ENCODE peak calls at places on chromosomes 4 and X, in five cellular contexts. J is PC-3, N is amygdala, M is iPS-NIHi11, K is lower lobe of right lung. D is an unnamed sample.
A peak's percentile ranks its signal among the peaks of the same experiment; 100 is the strongest.

GRCh38 chr4:1418494-1419285 is 12.4 kb upstream of the NKX1-1 start:
- DNase-seq in N (no peak), K (peak; percentile 26), M (peak; percentile 1), J (no peak), D (no peak)

GRCh38 chrX:120145295-120145925 is 13.0 kb upstream of the RHOXF2 start:
- DNase-seq in K (no peak), J (no peak), N (no peak), M (no peak), D (no peak)

GRCh38 chr4:84499065-84499982 is at the start of gene NKX6-1:
- DNase-seq in N (no peak), M (peak; percentile 97), K (peak; percentile 60), J (peak; percentile 91), D (peak; percentile 94)

GRCh38 chrX:103254921-103255455 is at the start of gene TCEAL8:
- DNase-seq in M (peak; percentile 64), K (peak; percentile 89), J (peak; percentile 66), N (peak; percentile 13), D (peak; percentile 71)

GRCh38 chr4:68963389-68963788 is 11.8 kb upstream of the UGT2A3 start:
- DNase-seq in J (no peak), N (no peak), K (no peak), M (no peak), D (no peak)

GRCh38 chrX:24676403-24677024 is 17.2 kb upstream of the POLA1 start:
- DNase-seq in K (no peak), J (peak; percentile 30), M (peak; percentile 27), N (no peak), D (peak; percentile 6)

GRCh38 chr4:15182600-15183222 is 180.4 kb downstream of the CPEB2 start:
- DNase-seq in J (peak; percentile 19), K (no peak), N (no peak), M (no peak), D (peak; percentile 30)

GRCh38 chr4:7666011-7666410 is 231.3 kb upstream of the PSAPL1 start:
- DNase-seq in K (no peak), M (no peak), J (no peak), N (no peak), D (no peak)

GRCh38 chr4:95294291-95294690 is 254.5 kb downstream of the UNC5C start:
- DNase-seq in K (no peak), J (no peak), M (no peak), N (no peak), D (no peak)

GRCh38 chr4:155442267-155443105 is 65.7 kb upstream of the MAP9 start:
- DNase-seq in M (peak; percentile 71), N (peak; percentile 14), K (peak; percentile 79), J (peak; percentile 90), D (peak; percentile 48)